ENCODE peak calls at places on chromosomes 7 and 10, in five cellular contexts. I is kidney, A is MM.1S, H is bronchial epithelial cell, L is sigmoid colon. Q is an unnamed sample.

GRCh38 chr7:149790146-149790548 is 16.8 kb upstream of the ZNF467 start:
- DNase-seq in I (no peak), A (no peak), H (no peak), L (no peak), Q (peak)

GRCh38 chr10:22697799-22698198 is 16.6 kb downstream of the PIP4K2A start:
- DNase-seq in I (no peak), A (no peak), H (no peak), L (no peak), Q (no peak)

GRCh38 chr7:66460921-66461361 is 167.7 kb upstream of the KCTD7 start:
- DNase-seq in I (no peak), A (no peak), H (peak), L (no peak), Q (no peak)

GRCh38 chr7:145293793-145294153 is 457.9 kb upstream of the TPK1 start:
- DNase-seq in I (no peak), A (no peak), H (no peak), L (no peak), Q (no peak)

GRCh38 chr10:110641256-110641655 is 2.9 kb upstream of the RBM20 start:
- DNase-seq in I (no peak), A (peak), H (peak), L (no peak), Q (no peak)

GRCh38 chr7:31373337-31374289 is 33.1 kb upstream of the NEUROD6 start:
- DNase-seq in I (no peak), A (peak), H (peak), L (no peak), Q (peak)

GRCh38 chr7:151012921-151013347 is 11.4 kb downstream of the ATG9B start:
- DNase-seq in I (peak), A (no peak), H (no peak), L (peak), Q (no peak)

GRCh38 chr10:123502983-123503382 is 163.2 kb upstream of the GPR26 start:
- DNase-seq in I (no peak), A (peak), H (no peak), L (no peak), Q (no peak)

GRCh38 chr10:102283890-102284289 is 38.6 kb downstream of the GBF1 start:
- DNase-seq in I (no peak), A (no peak), H (no peak), L (no peak), Q (no peak)

GRCh38 chr7:128310499-128310898 is 33.2 kb downstream of the RBM28 start:
- DNase-seq in I (no peak), A (no peak), H (no peak), L (no peak), Q (no peak)

GRCh38 chr7:65938336-65938895 is 43.6 kb downstream of the GUSB start:
- DNase-seq in I (no peak), A (no peak), H (no peak), L (no peak), Q (no peak)

GRCh38 chr10:59562126-59562525 is 147.5 kb downstream of the SLC16A9 start:
- DNase-seq in I (no peak), A (no peak), H (no peak), L (no peak), Q (no peak)

GRCh38 chr10:70672993-70673928 is 955 bp downstream of the ADAMTS14 start:
- DNase-seq in I (no peak), A (no peak), H (peak), L (no peak), Q (no peak)

DNA sequence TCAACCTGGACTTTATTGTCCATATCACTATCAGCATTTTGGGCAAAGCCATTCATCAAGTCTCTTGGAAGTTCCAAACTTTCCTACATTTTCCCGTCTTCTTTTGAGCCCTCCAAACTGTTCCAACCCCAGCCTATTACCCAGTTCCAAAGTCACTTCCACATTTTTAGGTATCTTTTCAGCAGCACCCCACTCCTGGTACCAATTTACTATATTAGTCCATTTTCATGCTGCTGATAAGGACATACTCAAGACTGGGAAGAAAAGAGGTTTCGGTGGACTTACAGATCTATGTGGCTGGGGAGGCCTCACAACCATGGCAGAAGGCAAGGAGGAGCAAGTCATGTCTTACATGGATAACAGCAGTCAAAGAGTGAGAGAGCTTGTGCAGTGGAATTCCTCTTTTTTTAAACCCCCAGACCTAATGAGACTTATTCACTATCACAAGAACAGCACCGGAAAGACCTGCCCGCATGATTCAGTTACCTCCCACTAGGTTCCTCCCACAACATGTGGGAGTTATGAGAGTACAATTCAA is 50.2 kb downstream of the NRF1 start:
- DNase-seq in I (no peak), A (no peak), H (no peak), L (no peak), Q (no peak)
- TF ChIP-seq CTCF in I (no peak), A (no peak), H (no peak), L (no peak), Q (no peak)

GRCh38 chr7:46163245-46163644 is 242.2 kb upstream of the IGFBP3 start:
- DNase-seq in I (no peak), A (no peak), H (no peak), L (no peak), Q (no peak)

GRCh38 chr7:46157931-46158330 is 236.9 kb upstream of the IGFBP3 start:
- DNase-seq in I (no peak), A (no peak), H (no peak), L (no peak), Q (no peak)

GRCh38 chr7:46165281-46165680 is 244.2 kb upstream of the IGFBP3 start:
- DNase-seq in I (no peak), A (no peak), H (peak), L (no peak), Q (no peak)

GRCh38 chr7:46160861-46161260 is 239.8 kb upstream of the IGFBP3 start:
- DNase-seq in I (no peak), A (no peak), H (peak), L (no peak), Q (no peak)

GRCh38 chr7:46162582-46162981 is 241.5 kb upstream of the IGFBP3 start:
- DNase-seq in I (no peak), A (no peak), H (peak), L (no peak), Q (no peak)
- TF ChIP-seq CTCF in I (no peak), A (no peak), H (no peak), L (no peak), Q (no peak)

DNA sequence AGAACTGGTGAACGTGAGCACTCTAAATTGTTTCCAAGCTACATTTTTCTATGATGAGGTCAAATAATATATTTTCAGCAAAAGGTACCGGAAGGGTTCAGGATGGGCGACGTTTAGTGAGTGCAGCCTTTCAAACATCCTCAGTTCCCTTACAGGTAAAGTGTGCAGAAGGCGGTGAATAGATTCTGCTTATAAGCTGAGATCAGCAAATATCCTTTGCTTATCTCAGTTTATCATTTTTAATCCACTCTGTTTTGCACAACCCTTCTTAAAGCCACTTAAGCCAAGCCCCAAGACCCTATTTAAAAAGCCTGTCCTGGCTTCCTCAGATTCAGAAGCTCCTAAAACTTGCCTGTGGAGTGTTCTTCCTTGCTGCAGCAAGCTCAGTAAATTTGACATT is 103.1 kb upstream of the DGKB start:
- DNase-seq in I (no peak), A (no peak), H (no peak), L (no peak), Q (no peak)
- TF ChIP-seq CTCF in I (no peak), A (no peak), H (no peak), L (no peak), Q (no peak)

GRCh38 chr10:119408072-119408471 is 134.4 kb downstream of the RGS10 start:
- DNase-seq in I (no peak), A (no peak), H (no peak), L (no peak), Q (no peak)

GRCh38 chr10:119404719-119405504 is 137.6 kb downstream of the RGS10 start:
- DNase-seq in I (no peak), A (no peak), H (no peak), L (no peak), Q (peak)

GRCh38 chr10:119405505-119405807 is 137.1 kb downstream of the RGS10 start:
- DNase-seq in I (no peak), A (no peak), H (no peak), L (no peak), Q (no peak)

GRCh38 chr10:119406888-119407777 is 135.4 kb downstream of the RGS10 start:
- DNase-seq in I (no peak), A (peak), H (no peak), L (no peak), Q (no peak)

DNA sequence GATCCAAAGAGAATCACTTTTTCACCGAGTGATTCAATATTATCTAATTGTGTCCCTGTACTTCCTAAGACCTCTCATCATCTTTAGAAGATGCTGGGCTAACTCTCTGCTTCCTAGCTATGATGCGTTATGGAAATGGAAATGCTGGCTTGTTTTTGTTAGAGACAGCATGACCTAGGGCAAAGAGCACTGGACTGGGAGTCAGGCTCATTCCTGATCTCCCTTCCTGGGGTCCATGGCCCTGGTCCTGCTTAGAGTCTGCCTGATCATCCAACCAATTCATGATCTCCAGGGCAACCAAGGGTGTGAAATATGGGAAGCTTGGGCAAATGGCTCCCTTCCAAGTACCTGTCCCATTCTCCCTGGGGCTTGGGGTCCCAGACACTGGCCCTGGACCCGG is 136.4 kb downstream of the RGS10 start:
- DNase-seq in I (no peak), A (no peak), H (no peak), L (no peak), Q (no peak)
- TF ChIP-seq CTCF in I (no peak), A (no peak), H (no peak), L (no peak), Q (no peak)

DNA sequence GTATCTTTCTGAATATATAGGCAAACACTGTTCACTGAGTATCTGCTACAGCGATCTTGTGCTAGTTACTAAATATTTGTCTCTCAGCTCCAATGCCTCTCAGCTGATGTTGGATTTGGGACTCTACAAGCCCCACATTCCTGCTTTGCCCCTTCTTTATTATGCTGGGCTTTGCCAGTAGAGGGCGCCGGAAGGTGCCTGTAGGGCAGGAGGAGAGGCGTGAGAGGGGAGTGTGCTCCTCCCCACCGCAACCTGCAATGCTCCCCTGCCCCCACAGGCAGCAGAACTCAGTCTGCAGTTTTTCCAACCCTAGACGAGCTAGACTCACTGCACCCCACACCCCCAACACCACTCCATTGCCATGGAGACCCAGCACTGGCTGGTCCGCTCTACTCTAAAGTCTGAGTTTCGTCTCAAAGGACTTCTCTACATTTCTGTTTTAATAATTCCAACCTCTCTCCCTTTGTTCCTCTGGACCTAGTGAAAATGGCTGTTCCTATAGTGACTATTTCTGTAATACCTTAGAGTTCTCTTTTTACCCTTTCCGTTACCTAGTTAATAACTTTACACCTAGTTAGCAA is 337.6 kb downstream of the CCSER2 start:
- DNase-seq in I (no peak), A (no peak), H (peak), L (no peak), Q (no peak)
- TF ChIP-seq CTCF in I (no peak), A (peak), H (peak), L (no peak), Q (peak)

Q was measured in endothelial cell of umbilical vein.